ENCODE peak calls at places on chromosome 21, in seven cellular contexts. D is activated B cell treated with CpG ODN at 0.5 μM for 24 hours; T is GM12865; C is AG20443; K is activated CD4-positive, CD25-positive, alpha-beta regulatory T cell treated with anti-CD3 and anti-CD28 coated beads, Interleukin-2, amount 50 U/mL, for 72 hours; H is activated CD4-positive, alpha-beta memory T cell treated with anti-CD3 and anti-CD28 coated beads, Interleukin-2, amount 10 ng/mL, durations not matched to agents 7 days and 5 days; X is HL-60. S is an unnamed sample.

GRCh38 chr21:25952306-25952705 is 217.5 kb downstream of the GABPA start:
- DNase-seq in K (no peak), H (no peak), C (no peak), T (no peak), D (no peak), X (no peak), S (no peak)

GRCh38 chr21:28419110-28419509 is 573.6 kb downstream of the LTN1 start:
- DNase-seq in K (no peak), T (no peak), D (no peak), C (peak; percentile 64), H (no peak), X (no peak), S (no peak)

GRCh38 chr21:44870748-44871495 is 2.6 kb downstream of the PTTG1IP start:
- DNase-seq in T (no peak), X (no peak), K (no peak), D (no peak), C (no peak), H (no peak), S (no peak)

GRCh38 chr21:30468912-30469812 is 11.0 kb downstream of the KRTAP19-1 start:
- DNase-seq in H (no peak), K (no peak), D (no peak), X (no peak), C (no peak), T (no peak), S (no peak)

GRCh38 chr21:25558123-25558522 is 49.2 kb downstream of the MRPL39 start:
- DNase-seq in H (no peak), K (no peak), C (no peak), X (no peak), D (no peak), T (no peak), S (no peak)

GRCh38 chr21:29697555-29698193 is 242.1 kb downstream of the GRIK1 start:
- DNase-seq in T (peak; percentile 23), D (no peak), X (peak; percentile 23), C (no peak), H (no peak), K (no peak), S (peak; percentile 12)

GRCh38 chr21:45963225-45963555 is 18.4 kb upstream of the COL6A1 start:
- DNase-seq in H (no peak), K (no peak), C (no peak), T (no peak), X (no peak), D (no peak), S (no peak)

GRCh38 chr21:38574895-38575294 is 76.6 kb upstream of the ERG start:
- DNase-seq in D (no peak), C (no peak), T (no peak), H (no peak), X (no peak), K (no peak), S (no peak)

GRCh38 chr21:29302340-29302991 is 3.7 kb downstream of the BACH1 start:
- DNase-seq in T (peak; percentile 35), H (no peak), K (no peak), X (no peak), C (no peak), D (no peak), S (no peak)

GRCh38 chr21:27040738-27041137 is 73.8 kb upstream of the ADAMTS5 start:
- DNase-seq in H (no peak), D (no peak), X (no peak), T (no peak), C (no peak), K (no peak), S (no peak)

GRCh38 chr21:42213082-42213774 is 5.7 kb upstream of the ABCG1 start:
- DNase-seq in X (no peak), K (no peak), D (no peak), H (no peak), C (no peak), T (no peak), S (no peak)

GRCh38 chr21:42550817-42551216 is 37.2 kb downstream of the SLC37A1 start:
- DNase-seq in D (no peak), T (no peak), X (no peak), C (no peak), K (no peak), H (no peak), S (no peak)

GRCh38 chr21:35643176-35643575 is 417.1 kb downstream of the SETD4 start:
- DNase-seq in D (no peak), C (no peak), T (no peak), K (no peak), X (no peak), H (no peak), S (no peak)

GRCh38 chr21:45006536-45007079 is 66.8 kb downstream of the SLX9 start:
- DNase-seq in H (no peak), C (no peak), X (no peak), K (no peak), T (no peak), D (no peak), S (no peak)

GRCh38 chr21:36183144-36183795 is 26.6 kb downstream of the DOP1B start:
- DNase-seq in D (no peak), K (no peak), X (peak; percentile 49), H (no peak), C (no peak), T (no peak), S (no peak)

GRCh38 chr21:45607021-45607921 is 36.3 kb upstream of the PCBP3 start:
- DNase-seq in H (peak; percentile 45), X (no peak), C (no peak), T (no peak), D (no peak), K (peak; percentile 33), S (no peak)

GRCh38 chr21:36926989-36927695 is 39.3 kb downstream of the HLCS start:
- DNase-seq in D (no peak), K (no peak), H (no peak), X (no peak), T (no peak), C (no peak), S (no peak)

GRCh38 chr21:43703068-43703880 is 15.7 kb upstream of the PDXK start:
- DNase-seq in C (peak; percentile 49), K (no peak), H (peak; percentile 33), D (no peak), T (no peak), X (no peak), S (no peak)

GRCh38 chr21:14488805-14489204 is 57.3 kb downstream of the SAMSN1 start:
- DNase-seq in C (no peak), T (no peak), H (no peak), D (no peak), K (no peak), X (no peak), S (no peak)

GRCh38 chr21:36433011-36433709 is 46.8 kb downstream of the CLDN14 start:
- DNase-seq in C (no peak), H (no peak), D (no peak), K (no peak), X (no peak), T (no peak), S (no peak)

GRCh38 chr21:25809013-25809412 is 74.2 kb downstream of the GABPA start:
- DNase-seq in T (no peak), K (no peak), C (peak; percentile 39), H (no peak), D (no peak), X (no peak), S (no peak)

GRCh38 chr21:45539046-45539795 is 3.0 kb downstream of the SLC19A1 start:
- DNase-seq in D (peak; percentile 12), T (no peak), X (no peak), K (peak; percentile 29), H (no peak), C (no peak), S (no peak)

GRCh38 chr21:15706686-15707085 is 23.1 kb upstream of the USP25 start:
- DNase-seq in X (no peak), T (no peak), H (no peak), K (no peak), D (no peak), C (peak; percentile 89), S (no peak)

GRCh38 chr21:41892726-41893125 is 13.6 kb upstream of the PRDM15 start:
- DNase-seq in D (no peak), H (no peak), C (no peak), X (no peak), T (no peak), K (no peak), S (no peak)

GRCh38 chr21:28615276-28615675 is 377.4 kb downstream of the LTN1 start:
- DNase-seq in C (peak; percentile 76), X (no peak), K (no peak), H (no peak), T (no peak), D (no peak), S (no peak)

GRCh38 chr21:44377201-44377921 is 23.9 kb downstream of the TRPM2 start:
- DNase-seq in T (no peak), D (no peak), C (peak; percentile 9), X (no peak), K (no peak), H (no peak), S (no peak)

GRCh38 chr21:16264314-16264713 is 534.5 kb downstream of the USP25 start:
- DNase-seq in X (no peak), C (peak; percentile 9), K (no peak), H (no peak), T (no peak), D (no peak), S (no peak)

GRCh38 chr21:46455575-46456385 is 2.9 kb upstream of the DIP2A start:
- DNase-seq in H (no peak), K (no peak), D (no peak), X (no peak), C (peak; percentile 41), T (no peak), S (peak; percentile 56)

GRCh38 chr21:40681164-40681859 is 165.6 kb downstream of the DSCAM start:
- DNase-seq in H (no peak), T (no peak), X (no peak), C (no peak), K (no peak), D (no peak), S (no peak)

GRCh38 chr21:26966360-26966977 is 419 bp downstream of the ADAMTS5 start:
- DNase-seq in D (no peak), T (no peak), K (no peak), C (peak; percentile 29), H (no peak), X (no peak), S (no peak)

GRCh38 chr21:46294647-46295176 is 8.6 kb downstream of the YBEY start:
- DNase-seq in T (peak; percentile 49), D (no peak), X (no peak), K (no peak), C (peak; percentile 65), H (no peak), S (peak; percentile 86)

GRCh38 chr21:30813174-30813573 is at the start of gene KRTAP8-1:
- DNase-seq in X (no peak), K (no peak), T (no peak), H (no peak), C (no peak), D (no peak), S (no peak)

GRCh38 chr21:21345872-21346271 is 347.7 kb downstream of the NCAM2 start:
- DNase-seq in D (no peak), T (no peak), X (no peak), K (no peak), C (no peak), H (no peak), S (no peak)

GRCh38 chr21:39961251-39961650 is 94.0 kb downstream of the PCP4 start:
- DNase-seq in X (no peak), D (no peak), H (no peak), K (no peak), C (no peak), T (no peak), S (no peak)

S was measured in CMK.